ENCODE peak calls at places on chromosomes 6 and 20, in nine cellular contexts. G is IMR-90, Z is HCT116, V is OCI-LY7, Y is HFF-Myc, U is keratinocyte, Q is coronary artery, C is astrocyte of the cerebellum, R is Caco-2. N is an unnamed sample.

GRCh38 chr6:36997811-36998722 is 7.4 kb upstream of the FGD2 start:
- DNase-seq in Z (no peak), G (no peak), Y (no peak), R (no peak), V (no peak), Q (no peak), U (no peak), C (no peak), N (no peak)

GRCh38 chr6:148257810-148258209 is 84.8 kb upstream of the SASH1 start:
- DNase-seq in Q (no peak), R (no peak), C (no peak), Y (no peak), U (no peak), Z (no peak), G (no peak), V (no peak), N (no peak)

GRCh38 chr20:10665027-10665561 is 8.7 kb downstream of the JAG1 start:
- DNase-seq in R (no peak), Z (no peak), G (peak; percentile 33), C (no peak), V (no peak), Y (no peak), U (no peak), Q (no peak), N (no peak)

GRCh38 chr20:54680872-54681297 is 205.5 kb downstream of the DOK5 start:
- DNase-seq in G (peak; percentile 35), Z (peak; percentile 15), C (peak; percentile 22), R (peak; percentile 72), V (peak; percentile 42), Y (peak; percentile 12), Q (no peak), U (no peak), N (peak; percentile 19)

GRCh38 chr6:79134699-79135474 is 56.8 kb upstream of the PHIP start:
- DNase-seq in C (no peak), Q (no peak), V (no peak), Z (no peak), R (no peak), G (no peak), U (no peak), Y (no peak), N (no peak)

GRCh38 chr6:149924933-149925252 is 2.0 kb upstream of the RAET1G start:
- DNase-seq in V (no peak), U (no peak), C (no peak), Y (no peak), R (no peak), Q (no peak), Z (no peak), G (no peak), N (no peak)

GRCh38 chr6:154441995-154442310 is 68.5 kb downstream of the CNKSR3 start:
- DNase-seq in R (no peak), Q (no peak), U (no peak), C (no peak), V (no peak), Y (no peak), Z (no peak), G (no peak), N (no peak)

GRCh38 chr6:157456524-157456829 is 75.5 kb downstream of the ZDHHC14 start:
- DNase-seq in Q (no peak), R (no peak), C (no peak), V (no peak), G (no peak), Y (no peak), Z (no peak), U (no peak), N (peak; percentile 57)

GRCh38 chr6:89475634-89476033 is 42.7 kb downstream of the ANKRD6 start:
- DNase-seq in U (no peak), Q (no peak), C (peak; percentile 13), G (no peak), R (no peak), Z (no peak), Y (no peak), V (no peak), N (no peak)

GRCh38 chr6:122726649-122727048 is 52.9 kb upstream of the FABP7 start:
- DNase-seq in U (no peak), Y (no peak), Z (no peak), C (no peak), V (no peak), R (peak; percentile 42), Q (no peak), G (peak; percentile 37), N (no peak)

GRCh38 chr6:6714498-6715360 is 126.2 kb downstream of the LY86 start:
- DNase-seq in R (no peak), Q (no peak), Z (no peak), V (no peak), G (peak; percentile 15), C (no peak), Y (no peak), U (no peak), N (no peak)

GRCh38 chr6:4577406-4577805 is 198.8 kb upstream of the CDYL start:
- DNase-seq in Y (no peak), U (no peak), V (no peak), G (peak; percentile 99), R (no peak), Q (no peak), Z (no peak), C (peak; percentile 94), N (no peak)

GRCh38 chr20:4740774-4741431 is 19.2 kb downstream of the PRND start:
- DNase-seq in G (peak; percentile 38), V (peak; percentile 65), Y (no peak), Q (no peak), R (peak; percentile 62), Z (peak; percentile 32), U (no peak), C (no peak), N (peak; percentile 59)

GRCh38 chr6:109073344-109074235 is 21.1 kb downstream of the SESN1 start:
- DNase-seq in Z (peak; percentile 56), Y (peak; percentile 65), V (peak; percentile 82), U (no peak), G (peak; percentile 76), R (peak; percentile 71), C (peak; percentile 72), Q (no peak), N (peak; percentile 39)

GRCh38 chr6:10416863-10417641 is 2.2 kb upstream of the TFAP2A start:
- DNase-seq in Z (no peak), V (no peak), Q (no peak), Y (no peak), U (no peak), G (no peak), R (no peak), C (no peak), N (no peak)

GRCh38 chr6:156807795-156808194 is 30.6 kb downstream of the ARID1B start:
- DNase-seq in R (no peak), Y (no peak), C (no peak), V (no peak), U (no peak), Z (no peak), Q (no peak), G (no peak), N (no peak)

GRCh38 chr6:13710552-13711383 is 867 bp downstream of the RANBP9 start:
- DNase-seq in R (peak; percentile 66), G (no peak), U (no peak), Z (no peak), V (peak; percentile 71), Y (no peak), C (no peak), Q (peak; percentile 77), N (peak; percentile 47)

GRCh38 chr20:25468126-25469075 is 60.9 kb downstream of the GINS1 start:
- DNase-seq in Y (no peak), C (no peak), U (no peak), R (no peak), Q (no peak), V (no peak), G (no peak), Z (no peak), N (no peak)

GRCh38 chr6:9412951-9413559 is 977.7 kb upstream of the SLC35B3 start:
- DNase-seq in C (no peak), Y (no peak), Z (peak; percentile 34), Q (no peak), U (no peak), R (peak; percentile 52), V (peak; percentile 29), G (no peak), N (peak; percentile 25)

GRCh38 chr20:48180637-48181036 is 395.4 kb upstream of the SULF2 start:
- DNase-seq in U (no peak), R (no peak), Q (no peak), C (peak; percentile 29), G (peak; percentile 27), Y (no peak), Z (no peak), V (no peak), N (no peak)
- TF ChIP-seq CTCF in U (no peak), R (no peak), Q (no peak), C (no peak), G (no peak), Y (no peak), Z (no peak), V (no peak), N (no peak)

DNA sequence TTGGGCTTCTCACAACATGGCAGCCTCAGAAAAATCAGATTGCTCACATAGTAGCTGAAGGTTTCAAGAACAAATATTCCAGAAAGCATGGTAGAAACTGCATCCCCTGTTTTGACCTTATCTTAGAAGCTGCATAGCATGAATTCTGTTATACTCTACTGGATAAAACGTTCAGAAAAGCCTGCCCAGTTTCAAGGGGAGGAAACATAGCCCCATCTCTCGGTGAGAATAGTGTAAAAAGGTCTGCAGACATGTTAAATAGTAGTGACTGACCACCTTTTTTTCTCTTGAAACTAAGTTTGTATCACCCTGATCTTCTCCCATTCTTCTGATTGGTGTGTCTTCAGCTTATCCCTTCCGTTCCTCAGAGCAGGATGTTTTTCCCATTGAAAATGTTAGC is 50.0 kb downstream of the MARCKS start:
- DNase-seq in Y (no peak), Z (no peak), G (no peak), Q (no peak), V (no peak), U (no peak), R (no peak), C (no peak), N (no peak)
- TF ChIP-seq CTCF in Y (no peak), Z (no peak), G (no peak), Q (no peak), V (peak; percentile 22), U (no peak), R (no peak), C (no peak), N (no peak)

GRCh38 chr6:22709804-22710203 is 140.4 kb downstream of the HDGFL1 start:
- DNase-seq in C (no peak), Y (no peak), U (no peak), G (peak; percentile 50), Z (no peak), Q (no peak), V (no peak), R (no peak), N (no peak)

DNA sequence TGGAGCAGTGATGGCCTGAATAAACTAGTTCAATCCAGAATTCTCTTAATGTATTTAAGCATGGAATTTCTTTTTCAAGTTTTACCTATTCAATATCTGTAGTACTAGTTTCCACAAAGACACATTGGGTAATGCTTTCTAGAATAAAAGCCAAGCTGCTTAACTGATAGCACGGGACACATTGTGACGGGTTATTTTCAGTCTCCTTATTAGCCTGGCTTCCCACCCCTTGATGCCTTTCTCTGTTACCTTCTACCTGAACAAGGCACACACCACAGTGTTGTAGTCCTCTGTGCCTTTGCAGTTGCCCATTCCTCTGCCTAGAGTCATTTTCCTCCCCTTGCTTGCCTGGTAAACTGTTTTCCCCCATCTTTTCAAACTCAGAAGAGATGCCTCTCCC is 139.1 kb downstream of the HDGFL1 start:
- DNase-seq in R (no peak), C (no peak), Q (no peak), V (no peak), Y (no peak), Z (no peak), G (no peak), U (no peak), N (no peak)
- TF ChIP-seq CTCF in R (no peak), C (no peak), Q (no peak), V (no peak), Y (no peak), Z (no peak), G (no peak), U (no peak), N (no peak)

GRCh38 chr6:151240036-151240685 is 394 bp downstream of the AKAP12 start:
- DNase-seq in C (peak; percentile 62), V (no peak), Q (peak; percentile 89), G (peak; percentile 64), U (no peak), Z (peak; percentile 59), R (no peak), Y (peak; percentile 32), N (peak; percentile 49)
- TF ChIP-seq CTCF in C (no peak), V (no peak), Q (no peak), G (no peak), U (no peak), Z (no peak), R (no peak), Y (no peak), N (no peak)

N was measured in GM10248.